ENCODE peak calls at places on chromosome 1, in eight cellular contexts. C is fibroblast of the aortic adventitia; S is cerebellar nuclear complex; I is stimulated activated CD4-positive, alpha-beta T cell treated with anti-CD3 and anti-CD28 coated beads, Interleukin-4, amount 100 ng/mL, for 4 hours; K is midbrain; R is osteocyte; E is endodermal cell; Y is COLO829. D is an unnamed sample.

GRCh38 chr1:39727221-39727931 is 11.3 kb upstream of the PPIE start:
- DNase-seq in R (no peak), I (no peak), C (no peak), Y (no peak), E (no peak), S (no peak), K (no peak), D (no peak)

GRCh38 chr1:224510880-224511645 is 76.5 kb upstream of the WDR26 start:
- DNase-seq in K (no peak), C (peak), S (no peak), E (no peak), R (no peak), I (no peak), Y (peak), D (no peak)

GRCh38 chr1:174748603-174749002 is 251.1 kb upstream of the CACYBP start:
- DNase-seq in K (no peak), R (no peak), E (no peak), S (no peak), C (no peak), Y (no peak), I (no peak), D (no peak)

GRCh38 chr1:77313491-77313890 is 31.7 kb downstream of the AK5 start:
- DNase-seq in I (peak), R (no peak), Y (no peak), S (no peak), K (peak), E (peak), C (peak), D (peak)

GRCh38 chr1:2266301-2266967 is 38.3 kb downstream of the SKI start:
- DNase-seq in I (no peak), C (no peak), S (no peak), R (no peak), Y (no peak), E (no peak), K (no peak), D (no peak)

GRCh38 chr1:58755468-58755872 is 28.4 kb downstream of the JUN start:
- DNase-seq in R (peak), S (peak), C (peak), E (no peak), Y (peak), I (peak), K (no peak), D (peak)

GRCh38 chr1:156717411-156717810 is 10.9 kb upstream of the METTL25B start:
- DNase-seq in S (no peak), C (no peak), E (no peak), K (no peak), I (no peak), Y (no peak), R (no peak), D (no peak)

GRCh38 chr1:244353572-244354091 is 98.1 kb downstream of the ADSS2 start:
- DNase-seq in Y (peak), R (no peak), K (no peak), E (peak), C (peak), I (no peak), S (no peak), D (no peak)

GRCh38 chr1:114509596-114510234 is 1.3 kb downstream of the TRIM33 start:
- DNase-seq in S (no peak), R (no peak), I (no peak), C (no peak), E (no peak), Y (no peak), K (no peak), D (no peak)

GRCh38 chr1:207752456-207753132 is 740 bp downstream of the CD46 start:
- DNase-seq in S (no peak), E (peak), Y (no peak), I (peak), K (no peak), R (no peak), C (no peak), D (peak)

GRCh38 chr1:190328361-190328760 is 149.3 kb downstream of the BRINP3 start:
- DNase-seq in E (no peak), I (no peak), Y (peak), S (no peak), K (no peak), C (peak), R (no peak), D (no peak)

GRCh38 chr1:24925082-24925779 is 4.8 kb downstream of the RUNX3 start:
- DNase-seq in E (no peak), C (no peak), I (peak), K (no peak), Y (no peak), S (no peak), R (no peak), D (peak)

GRCh38 chr1:52098139-52098871 is 42.2 kb downstream of the BTF3L4 start:
- DNase-seq in I (no peak), E (no peak), K (no peak), R (no peak), S (no peak), C (no peak), Y (no peak), D (no peak)

GRCh38 chr1:68015369-68015768 is 35.1 kb downstream of the DIRAS3 start:
- DNase-seq in K (no peak), Y (no peak), I (no peak), S (no peak), R (no peak), E (no peak), C (no peak), D (no peak)

GRCh38 chr1:173353346-173353745 is 123.8 kb upstream of the PRDX6 start:
- DNase-seq in R (peak), K (no peak), I (no peak), C (no peak), Y (no peak), S (no peak), E (no peak), D (no peak)

GRCh38 chr1:26284597-26285351 is 4.9 kb downstream of the SH3BGRL3 start:
- DNase-seq in I (peak), S (no peak), R (no peak), E (peak), C (peak), K (peak), Y (peak), D (peak)

GRCh38 chr1:15433471-15433870 is 4.8 kb upstream of the CTRC start:
- DNase-seq in I (no peak), R (no peak), C (no peak), Y (no peak), S (no peak), K (no peak), E (no peak), D (no peak)

GRCh38 chr1:96568639-96569038 is 152.9 kb upstream of the PTBP2 start:
- DNase-seq in E (no peak), I (no peak), R (no peak), K (no peak), Y (no peak), C (no peak), S (no peak), D (no peak)

GRCh38 chr1:203380395-203381150 is 29.7 kb upstream of the FMOD start:
- DNase-seq in I (no peak), K (no peak), R (peak), S (no peak), C (no peak), Y (no peak), E (no peak), D (no peak)

GRCh38 chr1:193156117-193156825 is 30.1 kb downstream of the B3GALT2 start:
- DNase-seq in Y (no peak), S (no peak), C (no peak), E (no peak), I (no peak), R (no peak), K (no peak), D (no peak)

GRCh38 chr1:48823161-48823560 is 46.5 kb upstream of the BEND5 start:
- DNase-seq in C (no peak), E (no peak), K (no peak), R (no peak), Y (no peak), S (no peak), I (no peak), D (no peak)

GRCh38 chr1:163230827-163231226 is 28.1 kb upstream of the RGS5 start:
- DNase-seq in K (no peak), E (no peak), C (peak), S (no peak), R (no peak), I (no peak), Y (no peak), D (no peak)

GRCh38 chr1:112618721-112619517 is at the start of gene ST7L:
- DNase-seq in I (peak), C (peak), Y (no peak), R (peak), E (peak), K (peak), S (peak), D (peak)

GRCh38 chr1:208944981-208945451 is 638.5 kb upstream of the CAMK1G start:
- DNase-seq in R (no peak), E (no peak), K (no peak), S (no peak), Y (no peak), C (peak), I (no peak), D (no peak)

GRCh38 chr1:30176477-30176876 is 546.9 kb downstream of the MATN1 start:
- DNase-seq in I (no peak), S (no peak), K (no peak), E (no peak), Y (no peak), C (no peak), R (no peak), D (no peak)

GRCh38 chr1:182768973-182769372 is 20.6 kb upstream of the NPL start:
- DNase-seq in K (no peak), R (no peak), E (no peak), I (no peak), S (no peak), C (peak), Y (no peak), D (no peak)

GRCh38 chr1:44267438-44267837 is 54.2 kb downstream of the DMAP1 start:
- DNase-seq in S (no peak), Y (no peak), I (no peak), R (no peak), C (no peak), E (no peak), K (no peak), D (no peak)

GRCh38 chr1:210407207-210407886 is 78.6 kb downstream of the HHAT start:
- DNase-seq in E (peak), S (peak), R (peak), C (peak), I (peak), K (peak), Y (peak), D (peak)

GRCh38 chr1:184457500-184457899 is 70.7 kb downstream of the C1orf21 start:
- DNase-seq in R (no peak), S (peak), C (peak), I (no peak), Y (no peak), K (no peak), E (no peak), D (no peak)

GRCh38 chr1:22745675-22746585 is 35.3 kb downstream of the EPHB2 start:
- DNase-seq in K (no peak), I (no peak), R (no peak), Y (no peak), E (no peak), S (no peak), C (peak), D (no peak)

GRCh38 chr1:11967028-11967547 is 13.2 kb upstream of the MFN2 start:
- DNase-seq in Y (no peak), I (no peak), E (peak), C (peak), S (peak), K (peak), R (no peak), D (no peak)